ENCODE peak calls at places on chromosomes 7 and 10, in five cellular contexts. E, J, G, O and F are unnamed samples.
A peak's percentile ranks its signal among the peaks of the same experiment; 100 is the strongest.

GRCh38 chr7:131183611-131184119 is 144.0 kb upstream of the MKLN1 start:
- DNase-seq in O (no peak), E (no peak), G (no peak), J (no peak), F (no peak)

GRCh38 chr10:26227786-26228185 is 11.2 kb downstream of the GAD2 start:
- DNase-seq in O (no peak), J (no peak), G (no peak), E (no peak), F (no peak)

GRCh38 chr7:148218603-148219002 is 372.0 kb upstream of the C7orf33 start:
- DNase-seq in J (no peak), G (no peak), O (no peak), E (no peak), F (no peak)

GRCh38 chr7:28804990-28805389 is 153.1 kb downstream of the TRIL start:
- DNase-seq in G (no peak), E (no peak), J (peak; percentile 74), O (no peak), F (no peak)

GRCh38 chr10:72812798-72813430 is 80.6 kb upstream of the OIT3 start:
- DNase-seq in E (no peak), G (no peak), J (peak; percentile 99), O (peak; percentile 42), F (peak; percentile 15)

GRCh38 chr7:51012569-51013217 is 230.0 kb upstream of the GRB10 start:
- DNase-seq in O (no peak), G (no peak), E (no peak), J (no peak), F (no peak)

GRCh38 chr7:75565129-75565528 is 73.0 kb downstream of the SPDYE5 start:
- DNase-seq in O (no peak), J (peak; percentile 96), E (no peak), G (peak; percentile 8), F (peak; percentile 56)

GRCh38 chr7:80542398-80542797 is 30.5 kb upstream of the GNAT3 start:
- DNase-seq in O (no peak), E (no peak), G (no peak), J (peak; percentile 96), F (no peak)

GRCh38 chr7:108525327-108525984 is 479 bp downstream of the PNPLA8 start:
- DNase-seq in O (peak; percentile 77), J (peak; percentile 69), E (peak; percentile 92), G (peak; percentile 85), F (peak; percentile 85)

GRCh38 chr10:99906470-99906869 is 103.3 kb downstream of the DNMBP start:
- DNase-seq in E (no peak), G (no peak), O (peak; percentile 90), J (no peak), F (peak; percentile 44)

GRCh38 chr7:285731-286130 is 4.2 kb upstream of the FOXL3 start:
- DNase-seq in O (no peak), J (no peak), E (no peak), G (no peak), F (no peak)

GRCh38 chr7:156746891-156747290 is 106.3 kb downstream of the RNF32 start:
- DNase-seq in E (no peak), J (no peak), G (no peak), O (no peak), F (no peak)

DNA sequence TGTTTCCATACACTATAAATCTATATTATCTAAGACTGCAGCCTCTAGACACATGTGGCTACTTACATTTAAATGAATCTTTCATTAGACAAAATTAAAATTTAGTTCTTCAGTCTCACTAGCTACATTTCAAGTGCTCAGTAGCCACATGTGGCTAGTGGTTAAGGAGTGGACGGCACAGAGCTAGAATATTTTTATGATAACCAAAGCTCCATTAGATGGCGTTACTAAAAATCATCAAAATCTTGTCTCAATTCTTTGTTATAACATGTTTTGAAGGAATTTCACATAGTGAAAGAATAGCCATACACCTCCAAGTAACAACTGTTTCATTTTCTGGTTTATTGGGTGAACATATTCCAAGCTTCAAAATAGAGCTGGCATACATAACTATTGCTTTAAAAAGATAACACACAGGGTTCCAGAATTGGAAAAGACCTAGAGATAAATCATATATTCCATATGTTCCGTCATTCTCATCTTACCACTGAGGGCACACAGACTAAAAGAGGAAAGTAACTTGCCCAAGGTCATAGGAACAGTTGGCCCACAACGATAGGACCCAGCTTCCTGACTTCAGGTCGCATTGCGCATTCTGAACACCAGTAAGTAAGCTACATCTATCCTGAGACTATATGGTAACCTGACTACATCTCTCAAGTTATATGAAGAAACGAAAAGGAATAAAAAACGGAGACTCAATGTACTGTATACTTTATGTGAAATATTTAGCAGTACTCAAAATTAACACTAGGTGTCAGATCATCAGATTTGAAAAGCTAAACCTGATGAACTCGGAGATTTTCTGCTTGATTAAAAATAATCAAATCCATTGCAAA is 66.6 kb downstream of the CAV1 start:
- DNase-seq in E (no peak), J (peak; percentile 74), O (peak; percentile 45), G (peak; percentile 24), F (peak; percentile 30)
- TF ChIP-seq EZH2 in E (no peak), J (no peak), O (no peak), G (no peak), F (no peak)

DNA sequence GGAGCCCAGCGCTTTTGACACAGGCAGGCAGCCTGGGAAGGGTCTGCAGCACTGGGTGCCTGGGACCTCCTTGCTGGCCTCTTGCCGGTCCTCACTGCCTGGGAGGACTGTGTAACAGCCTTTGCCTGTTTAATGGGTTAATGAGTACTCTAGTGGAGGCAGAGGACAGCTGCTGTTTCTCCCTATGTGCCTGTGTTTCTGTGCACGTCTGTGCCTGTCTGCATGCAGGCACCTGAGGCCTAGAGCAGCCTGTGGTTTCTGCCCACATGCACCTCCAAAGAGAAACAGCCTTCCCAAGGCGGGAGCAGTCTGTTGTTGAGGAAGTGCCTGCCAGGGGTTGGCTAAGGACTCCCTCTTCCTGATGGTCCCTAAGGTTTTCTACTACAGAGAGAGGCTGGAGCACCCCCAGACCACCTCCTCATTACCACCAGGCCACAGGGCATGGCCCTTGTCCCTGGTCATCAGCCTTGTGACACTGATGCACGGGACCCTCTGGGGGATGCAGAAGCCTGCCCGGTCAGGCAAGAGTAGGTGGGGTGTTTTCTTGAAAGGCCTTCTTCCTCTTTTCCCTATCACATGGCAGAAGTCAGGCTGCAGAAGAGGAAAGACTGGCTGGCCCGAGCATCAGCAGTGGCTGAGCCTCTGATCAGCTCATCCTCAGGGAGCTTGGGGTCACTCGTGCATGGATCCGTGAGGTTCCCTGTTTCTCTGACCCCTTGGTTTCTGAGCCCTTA is 14.3 kb downstream of the SLC29A3 start:
- DNase-seq in J (no peak), O (no peak), E (no peak), G (no peak), F (no peak)
- TF ChIP-seq EZH2phosphoT487 in J (no peak), O (no peak), E (no peak), G (no peak), F (no peak)

GRCh38 chr7:74297516-74298233 is 8.5 kb downstream of the CLIP2 start:
- DNase-seq in G (no peak), J (no peak), O (no peak), E (no peak), F (no peak)

GRCh38 chr7:74292757-74293576 is 3.8 kb downstream of the CLIP2 start:
- DNase-seq in O (peak; percentile 63), J (no peak), E (no peak), G (no peak), F (peak; percentile 86)

GRCh38 chr7:74291535-74291934 is 2.3 kb downstream of the CLIP2 start:
- DNase-seq in J (no peak), E (no peak), G (no peak), O (no peak), F (no peak)

GRCh38 chr7:74293577-74293908 is 4.3 kb downstream of the CLIP2 start:
- DNase-seq in O (no peak), E (no peak), G (no peak), J (no peak), F (no peak)

GRCh38 chr7:74294191-74294998 is 5.2 kb downstream of the CLIP2 start:
- DNase-seq in J (no peak), E (no peak), O (no peak), G (peak; percentile 48), F (no peak)
- H3K27ac ChIP-seq in J (no peak overlapping the region), E (no peak overlapping the region), O (peak overlapping the region; percentile 13), G (peak overlapping the region; percentile 85), F (peak overlapping the region; percentile 86)

DNA sequence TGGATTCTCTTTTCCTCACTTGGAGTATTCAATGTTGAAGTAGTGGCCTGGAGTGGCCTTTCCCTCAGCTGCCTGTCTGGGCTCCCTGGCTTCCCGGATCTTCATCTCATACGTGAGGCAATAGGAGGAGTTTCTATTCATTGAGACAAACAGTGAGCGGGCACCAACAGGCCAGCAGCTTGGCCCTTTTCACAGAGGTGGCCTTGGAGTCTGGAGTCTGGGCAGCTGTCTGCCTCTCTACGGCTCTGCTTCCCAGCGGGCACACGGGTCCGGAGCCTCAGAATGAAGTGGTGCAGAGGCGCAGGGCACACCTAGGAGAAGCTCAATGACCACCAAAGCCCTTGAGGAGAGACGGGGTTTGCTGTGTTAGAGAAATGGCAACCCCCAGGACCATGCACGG is 169.4 kb downstream of the CCDC3 start:
- DNase-seq in E (no peak), O (no peak), J (no peak), G (no peak), F (no peak)
- TF ChIP-seq EZH2 in E (no peak), O (no peak), J (no peak), G (no peak), F (no peak)

GRCh38 chr10:120392671-120393079 is 64.4 kb upstream of the PLPP4 start:
- DNase-seq in J (no peak), O (no peak), G (no peak), E (no peak), F (no peak)
- TF ChIP-seq EZH2phosphoT487 in J (no peak), O (no peak), G (no peak), E (no peak), F (no peak)

DNA sequence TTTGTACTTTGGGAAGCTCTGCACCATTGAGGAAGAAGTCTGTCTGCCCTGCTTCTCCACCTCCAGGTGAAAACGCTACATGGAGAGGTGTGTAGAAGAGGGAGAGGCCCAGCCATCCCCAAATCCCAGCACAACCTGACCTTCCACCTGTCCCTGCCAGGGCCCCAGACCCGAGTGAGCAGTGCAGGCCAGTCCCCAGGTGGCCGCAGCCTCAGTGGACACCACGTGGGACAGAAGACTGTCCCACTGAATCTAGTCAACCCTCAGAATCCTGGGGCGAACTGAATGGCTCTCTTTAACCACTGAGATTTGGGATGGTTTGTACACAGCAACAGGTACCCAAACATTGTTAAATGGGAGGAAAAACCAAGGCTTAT is 29.9 kb upstream of the GALNTL5 start:
- DNase-seq in O (no peak), J (no peak), E (no peak), G (no peak), F (no peak)
- H3K27ac ChIP-seq in O (no peak overlapping the region), J (peak overlapping the region; percentile 43), E (no peak overlapping the region), G (no peak overlapping the region), F (no peak overlapping the region)

GRCh38 chr7:41328131-41328530 is 374.8 kb downstream of the INHBA start:
- DNase-seq in J (no peak), O (no peak), E (no peak), G (no peak), F (no peak)
- TF ChIP-seq EZH2 in J (no peak), O (no peak), E (no peak), G (no peak), F (no peak)

GRCh38 chr7:74306737-74307469 is 17.7 kb downstream of the CLIP2 start:
- DNase-seq in E (peak; percentile 50), G (peak; percentile 40), J (peak; percentile 82), O (no peak), F (no peak)

GRCh38 chr7:74304550-74304949 is 15.3 kb downstream of the CLIP2 start:
- DNase-seq in O (no peak), E (no peak), J (no peak), G (no peak), F (no peak)

GRCh38 chr7:74307738-74308505 is 18.7 kb downstream of the CLIP2 start:
- DNase-seq in J (peak; percentile 24), O (no peak), G (no peak), E (no peak), F (no peak)

GRCh38 chr7:74302745-74303221 is 13.6 kb downstream of the CLIP2 start:
- DNase-seq in E (no peak), G (no peak), J (no peak), O (no peak), F (no peak)

GRCh38 chr7:74305987-74306736 is 17.0 kb downstream of the CLIP2 start:
- DNase-seq in O (no peak), E (no peak), J (no peak), G (peak; percentile 2), F (no peak)
- TF ChIP-seq EZH2phosphoT487 in O (no peak), E (no peak), J (no peak), G (no peak), F (no peak)